ENCODE peak calls at places on chromosomes 1 and 21, in five cellular contexts. T is gastroesophageal sphincter; X is foreskin keratinocyte; Q is B cell; N is activated T-cell treated with anti-CD3 and anti-CD28 coated beads, Interleukin-2, amount 50 U/mL, for 72 hours. Z is an unnamed sample.

GRCh38 chr1:64861611-64862010 is 104.7 kb downstream of the JAK1 start:
- ATAC-seq in T (no peak), X (peak; percentile 20), Q (no peak), N (no peak), Z (peak; percentile 78)

GRCh38 chr1:212938846-212939245 is 11.5 kb upstream of the VASH2 start:
- ATAC-seq in T (no peak), X (no peak), Q (no peak), N (no peak), Z (no peak)

GRCh38 chr1:163178628-163179027 is 24.1 kb downstream of the RGS5 start:
- ATAC-seq in T (no peak), X (no peak), Q (no peak), N (no peak), Z (no peak)

GRCh38 chr1:191993549-191993948 is 164.7 kb upstream of the RGS18 start:
- ATAC-seq in T (no peak), X (peak; percentile 53), Q (no peak), N (no peak), Z (peak; percentile 71)

GRCh38 chr1:41239988-41240610 is 2.0 kb downstream of the SCMH1 start:
- ATAC-seq in T (no peak), X (no peak), Q (no peak), N (no peak), Z (peak; percentile 60)

GRCh38 chr1:228753933-228754332 is 18.7 kb downstream of the RHOU start:
- ATAC-seq in T (no peak), X (no peak), Q (no peak), N (no peak), Z (no peak)

GRCh38 chr1:43172532-43172972 is 422 bp downstream of the CFAP57 start:
- ATAC-seq in T (peak; percentile 95), X (peak; percentile 81), Q (peak; percentile 97), N (peak; percentile 85), Z (peak; percentile 77)

GRCh38 chr1:8112611-8113256 is 86.6 kb upstream of the ERRFI1 start:
- ATAC-seq in T (no peak), X (no peak), Q (no peak), N (no peak), Z (no peak)

GRCh38 chr21:15755125-15755524 is 25.3 kb downstream of the USP25 start:
- ATAC-seq in T (no peak), X (no peak), Q (no peak), N (no peak), Z (no peak)

GRCh38 chr1:92968138-92969032 is 7.1 kb upstream of the DIPK1A start:
- ATAC-seq in T (no peak), X (peak; percentile 56), Q (peak; percentile 68), N (peak; percentile 76), Z (peak; percentile 60)

GRCh38 chr1:113198806-113199205 is 125.8 kb downstream of the LRIG2 start:
- ATAC-seq in T (no peak), X (no peak), Q (no peak), N (no peak), Z (no peak)

GRCh38 chr1:51115714-51116404 is 13.8 kb downstream of the C1orf185 start:
- ATAC-seq in T (no peak), X (no peak), Q (no peak), N (no peak), Z (no peak)

GRCh38 chr1:162861101-162861500 is at the start of gene CCDC190:
- ATAC-seq in T (peak; percentile 76), X (no peak), Q (no peak), N (no peak), Z (peak; percentile 24)

GRCh38 chr1:151519667-151520066 is 8.5 kb downstream of the CGN start:
- ATAC-seq in T (no peak), X (no peak), Q (no peak), N (no peak), Z (no peak)

GRCh38 chr1:27598288-27598687 is 5.7 kb downstream of the AHDC1 start:
- ATAC-seq in T (no peak), X (no peak), Q (no peak), N (no peak), Z (peak; percentile 34)

GRCh38 chr1:53550201-53550741 is 91.1 kb downstream of the DMRTB1 start:
- ATAC-seq in T (peak; percentile 39), X (no peak), Q (no peak), N (no peak), Z (no peak)

GRCh38 chr1:12088607-12089006 is 25.5 kb downstream of the TNFRSF8 start:
- ATAC-seq in T (no peak), X (no peak), Q (peak; percentile 40), N (peak; percentile 53), Z (no peak)

GRCh38 chr21:27735699-27736098 is 768.8 kb upstream of the ADAMTS5 start:
- ATAC-seq in T (no peak), X (no peak), Q (no peak), N (no peak), Z (no peak)

GRCh38 chr1:53349968-53350852 is 22.3 kb upstream of the LRP8 start:
- ATAC-seq in T (no peak), X (no peak), Q (no peak), N (no peak), Z (no peak)

GRCh38 chr1:99996951-99997350 is 27.2 kb downstream of the SLC35A3 start:
- ATAC-seq in T (no peak), X (no peak), Q (no peak), N (no peak), Z (no peak)

GRCh38 chr1:169060010-169060722 is 46.3 kb upstream of the ATP1B1 start:
- ATAC-seq in T (no peak), X (peak; percentile 79), Q (no peak), N (no peak), Z (peak; percentile 65)

GRCh38 chr1:115807723-115808122 is 33.2 kb downstream of the NHLH2 start:
- ATAC-seq in T (peak; percentile 35), X (peak; percentile 70), Q (no peak), N (peak; percentile 58), Z (peak; percentile 86)

GRCh38 chr1:31637915-31638673 is 6.6 kb downstream of the PEF1 start:
- ATAC-seq in T (peak; percentile 43), X (peak; percentile 77), Q (no peak), N (no peak), Z (no peak)

Z was measured in SK-N-SH treated with all-trans-retinoic acid at 6 μM for 48 hours.